ENCODE peak calls at places on chromosomes 3 and 15, in four cellular contexts. One of them, this sample, is unnamed.

GRCh38 chr3:195756935-195757302 is 36.1 kb downstream of the MUC20 start:
- DNase-seq in ELR: no peak
- DNase-seq in neural crest cell: no peak
- DNase-seq in kidney tubule cell: peak; percentile 6
- DNase-seq in this sample: no peak

GRCh38 chr15:32838820-32839219 is 121.0 kb downstream of the GREM1 start:
- DNase-seq in ELR: peak; percentile 90
- DNase-seq in neural crest cell: no peak
- DNase-seq in kidney tubule cell: peak; percentile 55
- DNase-seq in this sample: no peak

GRCh38 chr15:72319360-72319984 is 485 bp downstream of the CELF6 start:
- DNase-seq in ELR: peak; percentile 41
- DNase-seq in neural crest cell: peak; percentile 79
- DNase-seq in kidney tubule cell: peak; percentile 52
- DNase-seq in this sample: peak; percentile 15

GRCh38 chr15:81107889-81108288 is 26.2 kb upstream of the CFAP161 start:
- DNase-seq in ELR: no peak
- DNase-seq in neural crest cell: no peak
- DNase-seq in kidney tubule cell: no peak
- DNase-seq in this sample: no peak

GRCh38 chr3:135528638-135529037 is 436.9 kb upstream of the PPP2R3A start:
- DNase-seq in ELR: no peak
- DNase-seq in neural crest cell: no peak
- DNase-seq in kidney tubule cell: peak; percentile 3
- DNase-seq in this sample: no peak

GRCh38 chr3:122299872-122300460 is 25.1 kb upstream of the CSTA start:
- DNase-seq in ELR: peak; percentile 47
- DNase-seq in neural crest cell: peak; percentile 18
- DNase-seq in kidney tubule cell: peak; percentile 33
- DNase-seq in this sample: no peak

GRCh38 chr15:77179541-77179998 is 108.7 kb upstream of the TSPAN3 start:
- DNase-seq in ELR: no peak
- DNase-seq in neural crest cell: no peak
- DNase-seq in kidney tubule cell: no peak
- DNase-seq in this sample: no peak

GRCh38 chr15:67479781-67480180 is 41.1 kb upstream of the C15orf61 start:
- DNase-seq in ELR: no peak
- DNase-seq in neural crest cell: no peak
- DNase-seq in kidney tubule cell: no peak
- DNase-seq in this sample: no peak

GRCh38 chr3:174125267-174125844 is 727.8 kb downstream of the NLGN1 start:
- DNase-seq in ELR: peak; percentile 42
- DNase-seq in neural crest cell: peak; percentile 6
- DNase-seq in kidney tubule cell: peak; percentile 43
- DNase-seq in this sample: no peak

GRCh38 chr3:45145223-45145622 is 955 bp downstream of the CDCP1 start:
- DNase-seq in ELR: no peak
- DNase-seq in neural crest cell: no peak
- DNase-seq in kidney tubule cell: peak; percentile 49
- DNase-seq in this sample: no peak

GRCh38 chr3:151460240-151460639 is 621 bp downstream of the IGSF10 start:
- DNase-seq in ELR: peak; percentile 9
- DNase-seq in neural crest cell: no peak
- DNase-seq in kidney tubule cell: peak; percentile 17
- DNase-seq in this sample: no peak

GRCh38 chr3:117439812-117440211 is 730.2 kb downstream of the TUSC7 start:
- DNase-seq in ELR: peak; percentile 1
- DNase-seq in neural crest cell: no peak
- DNase-seq in kidney tubule cell: no peak
- DNase-seq in this sample: no peak

GRCh38 chr3:102006812-102007485 is 157.6 kb downstream of the NFKBIZ start:
- DNase-seq in ELR: peak; percentile 88
- DNase-seq in neural crest cell: no peak
- DNase-seq in kidney tubule cell: peak; percentile 92
- DNase-seq in this sample: no peak

GRCh38 chr3:37582117-37582516 is 279.6 kb upstream of the CTDSPL start:
- DNase-seq in ELR: no peak
- DNase-seq in neural crest cell: no peak
- DNase-seq in kidney tubule cell: no peak
- DNase-seq in this sample: no peak

GRCh38 chr15:35550957-35551356 is 5.0 kb upstream of the DPH6 start:
- DNase-seq in ELR: no peak
- DNase-seq in neural crest cell: no peak
- DNase-seq in kidney tubule cell: no peak
- DNase-seq in this sample: no peak

GRCh38 chr3:42493126-42493797 is 9.2 kb upstream of the VIPR1 start:
- DNase-seq in ELR: no peak
- DNase-seq in neural crest cell: no peak
- DNase-seq in kidney tubule cell: no peak
- DNase-seq in this sample: no peak

GRCh38 chr3:129276385-129276784 is 2.3 kb upstream of the HMCES start:
- DNase-seq in ELR: no peak
- DNase-seq in neural crest cell: no peak
- DNase-seq in kidney tubule cell: no peak
- DNase-seq in this sample: peak; percentile 84

GRCh38 chr3:56413911-56414310 is 54.4 kb downstream of the ERC2 start:
- DNase-seq in ELR: no peak
- DNase-seq in neural crest cell: no peak
- DNase-seq in kidney tubule cell: peak; percentile 28
- DNase-seq in this sample: no peak

GRCh38 chr3:184814214-184814613 is 2.2 kb downstream of the VPS8 start:
- DNase-seq in ELR: peak; percentile 53
- DNase-seq in neural crest cell: no peak
- DNase-seq in kidney tubule cell: peak; percentile 26
- DNase-seq in this sample: no peak

GRCh38 chr3:69963643-69964042 is 35.9 kb upstream of the SAMMSON start:
- DNase-seq in ELR: no peak
- DNase-seq in neural crest cell: no peak
- DNase-seq in kidney tubule cell: no peak
- DNase-seq in this sample: no peak

GRCh38 chr3:51379301-51379700 is 5.8 kb upstream of the MANF start:
- DNase-seq in ELR: no peak
- DNase-seq in neural crest cell: no peak
- DNase-seq in kidney tubule cell: no peak
- DNase-seq in this sample: no peak

GRCh38 chr3:171455603-171456550 is 4.3 kb downstream of the TNIK start:
- DNase-seq in ELR: no peak
- DNase-seq in neural crest cell: no peak
- DNase-seq in kidney tubule cell: peak; percentile 8
- DNase-seq in this sample: no peak

GRCh38 chr3:197132916-197133530 is 103.4 kb upstream of the MELTF start:
- DNase-seq in ELR: no peak
- DNase-seq in neural crest cell: no peak
- DNase-seq in kidney tubule cell: no peak
- DNase-seq in this sample: no peak

GRCh38 chr3:65288781-65289180 is 601.0 kb upstream of the ADAMTS9 start:
- DNase-seq in ELR: no peak
- DNase-seq in neural crest cell: no peak
- DNase-seq in kidney tubule cell: no peak
- DNase-seq in this sample: no peak

GRCh38 chr3:143685483-143685882 is 162.8 kb downstream of the SLC9A9 start:
- DNase-seq in ELR: no peak
- DNase-seq in neural crest cell: no peak
- DNase-seq in kidney tubule cell: no peak
- DNase-seq in this sample: no peak

GRCh38 chr3:43096761-43097160 is 9.1 kb downstream of the POMGNT2 start:
- DNase-seq in ELR: no peak
- DNase-seq in neural crest cell: no peak
- DNase-seq in kidney tubule cell: no peak
- DNase-seq in this sample: no peak

GRCh38 chr3:157079677-157080369 is 80.1 kb downstream of the CCNL1 start:
- DNase-seq in ELR: no peak
- DNase-seq in neural crest cell: no peak
- DNase-seq in kidney tubule cell: no peak
- DNase-seq in this sample: no peak